ENCODE peak calls at places on chromosomes 16 and 17, in seven cellular contexts. S, C, T, V, Q, W and L are unnamed samples. For H3K4me1 and H3K9me3, the result is how much of the 10 kb centered on the place peaks cover.

GRCh38 chr17:78330570-78331224 is 29.2 kb downstream of the SOCS3 start:
- DNase-seq in S (no peak), C (peak), T (no peak), V (peak), Q (no peak), W (no peak), L (no peak)

GRCh38 chr16:88390265-88390664 is 7.5 kb downstream of the ZNF469 start:
- DNase-seq in S (no peak), C (no peak), T (no peak), V (no peak), Q (no peak), W (no peak), L (no peak)

GRCh38 chr17:10673318-10673717 is 16.2 kb upstream of the MYH3 start:
- DNase-seq in S (no peak), C (no peak), T (peak), V (no peak), Q (no peak), W (no peak), L (no peak)

GRCh38 chr16:19212059-19212458 is 44.0 kb downstream of the SYT17 start:
- DNase-seq in S (no peak), C (no peak), T (no peak), V (no peak), Q (no peak), W (no peak), L (no peak)

GRCh38 chr16:77468831-77469230 is 34.0 kb upstream of the ADAMTS18 start:
- DNase-seq in S (no peak), C (no peak), T (peak), V (no peak), Q (peak), W (no peak), L (no peak)

GRCh38 chr16:51941412-51941811 is 605.5 kb downstream of the TOX3 start:
- DNase-seq in S (no peak), C (no peak), T (no peak), V (no peak), Q (no peak), W (no peak), L (no peak)

GRCh38 chr16:86975445-86975844 is 341.7 kb downstream of the C16orf95 start:
- DNase-seq in S (no peak), C (peak), T (peak), V (peak), Q (peak), W (no peak), L (peak)

GRCh38 chr16:86052926-86053325 is 154.0 kb downstream of the IRF8 start:
- DNase-seq in S (no peak), C (no peak), T (no peak), V (no peak), Q (no peak), W (no peak), L (no peak)

GRCh38 chr17:58284613-58285421 is 4.1 kb upstream of the MPO start:
- DNase-seq in S (no peak), C (no peak), T (peak), V (no peak), Q (no peak), W (no peak), L (no peak)

GRCh38 chr17:83152745-83153611 is 73.6 kb downstream of the METRNL start:
- DNase-seq in S (no peak), C (no peak), T (no peak), V (no peak), Q (no peak), W (no peak), L (no peak)
- H3K4me1 ChIP-seq in S (under half), C (under half), T (under half), V (under half), Q (under half), W (under half), L (under half)

GRCh38 chr17:82528484-82529265 is 9.1 kb downstream of the FOXK2 start:
- DNase-seq in S (peak), C (peak), T (peak), V (peak), Q (peak), W (no peak), L (peak)

GRCh38 chr17:82527893-82528292 is 8.4 kb downstream of the FOXK2 start:
- DNase-seq in S (no peak), C (no peak), T (no peak), V (no peak), Q (no peak), W (no peak), L (peak)

GRCh38 chr17:82534401-82534812 is 14.9 kb downstream of the FOXK2 start:
- DNase-seq in S (no peak), C (no peak), T (no peak), V (no peak), Q (no peak), W (no peak), L (no peak)

GRCh38 chr17:82529914-82530300 is 10.4 kb downstream of the FOXK2 start:
- DNase-seq in S (peak), C (no peak), T (no peak), V (no peak), Q (no peak), W (no peak), L (no peak)

DNA sequence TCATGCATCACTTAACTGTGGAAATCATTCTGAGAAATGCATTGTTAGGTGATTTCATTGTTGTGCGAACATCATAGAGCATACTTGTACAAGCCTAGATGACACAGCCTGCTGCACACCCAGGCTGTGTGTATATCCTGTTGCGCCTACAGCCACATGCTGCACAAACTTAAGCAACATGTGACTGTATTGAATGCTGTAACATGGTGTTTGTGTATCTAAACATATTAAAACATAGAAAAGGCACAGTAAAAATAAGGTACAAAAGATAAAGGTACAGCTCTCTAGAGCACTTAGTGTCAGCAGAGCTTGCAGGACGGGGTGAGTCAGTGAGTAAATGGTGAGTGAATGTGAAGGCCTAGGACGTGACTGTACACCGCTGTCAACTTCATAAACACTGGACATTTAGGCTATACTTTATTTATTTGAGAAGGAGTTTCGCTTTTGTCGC is 11.9 kb downstream of the FOXK2 start:
- DNase-seq in S (no peak), C (peak), T (no peak), V (peak), Q (peak), W (no peak), L (peak)
- H3K9me3 ChIP-seq in S (under half), C (under half), T (under half), V (under half), Q (under half), W (under half), L (under half)

GRCh38 chr17:2053380-2054261 is 1.3 kb upstream of the HIC1 start:
- DNase-seq in S (no peak), C (peak), T (peak), V (peak), Q (peak), W (peak), L (peak)
- TF ChIP-seq EZH2 in S (no peak), C (no peak), T (peak), V (no peak), Q (no peak), W (no peak), L (no peak)

DNA sequence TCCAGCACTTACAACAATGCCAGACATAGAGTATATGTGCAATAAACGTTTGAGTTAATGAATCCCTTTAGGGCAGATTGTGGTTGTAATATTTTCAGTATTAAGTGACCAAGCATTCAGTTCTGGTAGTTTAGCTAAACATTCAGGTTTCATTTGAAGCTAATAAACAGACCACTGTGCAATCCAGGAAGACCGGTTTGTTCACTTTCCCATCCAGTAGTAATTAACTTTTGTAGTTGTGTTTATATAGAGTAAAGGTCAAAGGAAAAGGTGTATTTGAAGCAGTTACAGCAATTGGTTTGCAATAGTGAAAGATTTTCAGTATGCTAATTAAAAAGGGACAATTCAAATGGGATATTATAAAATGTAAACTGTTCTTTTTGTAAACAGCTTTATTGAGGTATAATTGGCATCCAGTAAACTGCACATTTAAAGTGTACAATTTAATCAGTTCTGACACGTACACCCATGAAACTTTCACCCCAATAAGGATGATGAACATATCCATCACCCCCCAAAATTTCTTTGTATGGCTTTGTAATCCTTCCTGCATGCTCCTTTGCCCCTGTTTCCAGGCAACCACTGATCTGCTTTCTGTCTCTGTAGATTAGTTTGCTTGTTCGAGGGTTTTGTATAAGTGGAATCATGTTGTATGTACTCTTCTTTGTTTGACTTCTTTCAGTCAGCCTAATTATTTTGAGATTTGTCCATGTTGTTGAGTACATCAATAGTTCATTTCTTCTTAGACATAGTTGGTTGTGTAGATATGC is 26.2 kb downstream of the MRTFB start:
- DNase-seq in S (peak), C (peak), T (peak), V (no peak), Q (no peak), W (no peak), L (no peak)
- H3K4me1 ChIP-seq in S (under half), C (under half), T (under half), V (under half), Q (under half), W (under half), L (under half)

DNA sequence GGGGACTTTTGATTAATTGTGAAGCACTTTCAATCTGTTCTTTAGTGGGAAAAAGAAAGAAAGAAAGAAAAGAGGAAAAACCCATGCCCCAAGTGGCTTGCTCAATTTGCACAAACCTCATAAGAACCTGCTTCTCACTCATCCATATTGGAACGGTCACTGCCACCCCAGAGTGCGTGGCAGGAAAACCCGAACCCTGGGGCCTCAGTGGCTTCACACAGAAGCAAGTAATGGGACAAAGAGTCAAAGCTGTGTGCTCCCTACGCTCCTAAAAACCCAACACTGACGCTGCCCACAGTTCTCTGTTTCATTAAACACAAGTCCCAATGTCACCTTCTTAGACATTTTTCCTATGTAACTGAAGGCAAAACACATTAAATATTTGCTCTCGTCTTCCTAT is 1.2 kb downstream of the SLC6A4 start:
- DNase-seq in S (no peak), C (no peak), T (no peak), V (no peak), Q (no peak), W (no peak), L (no peak)
- H3K9me3 ChIP-seq in S (under half), C (under half), T (under half), V (under half), Q (under half), W (under half), L (under half)

GRCh38 chr16:67166035-67166882 is 1.7 kb downstream of the HSF4 start:
- DNase-seq in S (no peak), C (no peak), T (no peak), V (no peak), Q (no peak), W (no peak), L (no peak)
- TF ChIP-seq EZH2 in S (no peak), C (no peak), T (no peak), V (peak), Q (no peak), W (no peak), L (no peak)

GRCh38 chr17:74757502-74757901 is 9.1 kb downstream of the NHERF1 start:
- DNase-seq in S (no peak), C (no peak), T (no peak), V (no peak), Q (no peak), W (no peak), L (no peak)
- H3K4me1 ChIP-seq in S (under half), C (under half), T (half or more), V (under half), Q (under half), W (half or more), L (under half)